ENCODE peak calls at places on chromosomes 4 and X, in ten cellular contexts. R is A549, C is sigmoid colon, S is lower leg skin, Z is HepG2, B is heart left ventricle, V is gastrocnemius medialis, U is upper lobe of left lung, G is uterus, Y is transverse colon. P is an unnamed sample.

GRCh38 chr4:40255722-40256281 is 59.0 kb downstream of the RHOH start:
- DNase-seq in R (peak; percentile 64), C (no peak), S (no peak), Z (peak; percentile 71), B (no peak), V (no peak), U (no peak), G (no peak), Y (no peak), P (no peak)

GRCh38 chrX:107483976-107484726 is 34.7 kb downstream of the FRMPD3 start:
- DNase-seq in R (no peak), C (no peak), S (no peak), Z (no peak), B (no peak), V (no peak), U (peak; percentile 58), G (peak; percentile 51), Y (no peak), P (no peak)

GRCh38 chr4:107837298-107837697 is 12.6 kb downstream of the SGMS2 start:
- DNase-seq in R (no peak), C (no peak), S (peak; percentile 36), Z (no peak), B (no peak), V (no peak), U (no peak), G (no peak), Y (peak; percentile 59), P (no peak)

GRCh38 chr4:7128651-7129050 is 60.8 kb upstream of the GRPEL1 start:
- DNase-seq in R (no peak), C (no peak), S (no peak), Z (no peak), B (no peak), V (no peak), U (no peak), G (no peak), Y (no peak), P (no peak)

GRCh38 chr4:154348657-154349056 is 142.9 kb downstream of the DCHS2 start:
- DNase-seq in R (no peak), C (no peak), S (no peak), Z (peak; percentile 1), B (no peak), V (no peak), U (no peak), G (no peak), Y (no peak), P (no peak)

GRCh38 chrX:69222103-69223090 is 57.1 kb upstream of the PJA1 start:
- DNase-seq in R (peak; percentile 79), C (peak; percentile 83), S (peak; percentile 53), Z (peak; percentile 31), B (peak; percentile 67), V (peak; percentile 5), U (no peak), G (peak; percentile 53), Y (peak; percentile 65), P (peak; percentile 60)

GRCh38 chrX:101287402-101287801 is 3.7 kb downstream of the TAF7L start:
- DNase-seq in R (peak; percentile 10), C (no peak), S (no peak), Z (peak; percentile 11), B (no peak), V (no peak), U (no peak), G (no peak), Y (no peak), P (no peak)

GRCh38 chr4:125011646-125012045 is 299.1 kb upstream of the ANKRD50 start:
- DNase-seq in R (no peak), C (no peak), S (no peak), Z (no peak), B (no peak), V (no peak), U (no peak), G (no peak), Y (no peak), P (no peak)

GRCh38 chr4:147599764-147600163 is 17.4 kb upstream of the TMEM184C start:
- DNase-seq in R (no peak), C (no peak), S (no peak), Z (no peak), B (no peak), V (no peak), U (no peak), G (no peak), Y (no peak), P (no peak)

GRCh38 chrX:49273181-49273727 is 3.7 kb downstream of the PPP1R3F start:
- DNase-seq in R (no peak), C (peak; percentile 13), S (no peak), Z (no peak), B (no peak), V (no peak), U (no peak), G (no peak), Y (no peak), P (no peak)
- H3K4me3 ChIP-seq in R (no peak overlapping the region), C (no peak overlapping the region), S (no peak overlapping the region), Z (no peak overlapping the region), B (no peak overlapping the region), V (no peak overlapping the region), U (no peak overlapping the region), G (no peak overlapping the region), Y (no peak overlapping the region), P (no peak overlapping the region)

DNA sequence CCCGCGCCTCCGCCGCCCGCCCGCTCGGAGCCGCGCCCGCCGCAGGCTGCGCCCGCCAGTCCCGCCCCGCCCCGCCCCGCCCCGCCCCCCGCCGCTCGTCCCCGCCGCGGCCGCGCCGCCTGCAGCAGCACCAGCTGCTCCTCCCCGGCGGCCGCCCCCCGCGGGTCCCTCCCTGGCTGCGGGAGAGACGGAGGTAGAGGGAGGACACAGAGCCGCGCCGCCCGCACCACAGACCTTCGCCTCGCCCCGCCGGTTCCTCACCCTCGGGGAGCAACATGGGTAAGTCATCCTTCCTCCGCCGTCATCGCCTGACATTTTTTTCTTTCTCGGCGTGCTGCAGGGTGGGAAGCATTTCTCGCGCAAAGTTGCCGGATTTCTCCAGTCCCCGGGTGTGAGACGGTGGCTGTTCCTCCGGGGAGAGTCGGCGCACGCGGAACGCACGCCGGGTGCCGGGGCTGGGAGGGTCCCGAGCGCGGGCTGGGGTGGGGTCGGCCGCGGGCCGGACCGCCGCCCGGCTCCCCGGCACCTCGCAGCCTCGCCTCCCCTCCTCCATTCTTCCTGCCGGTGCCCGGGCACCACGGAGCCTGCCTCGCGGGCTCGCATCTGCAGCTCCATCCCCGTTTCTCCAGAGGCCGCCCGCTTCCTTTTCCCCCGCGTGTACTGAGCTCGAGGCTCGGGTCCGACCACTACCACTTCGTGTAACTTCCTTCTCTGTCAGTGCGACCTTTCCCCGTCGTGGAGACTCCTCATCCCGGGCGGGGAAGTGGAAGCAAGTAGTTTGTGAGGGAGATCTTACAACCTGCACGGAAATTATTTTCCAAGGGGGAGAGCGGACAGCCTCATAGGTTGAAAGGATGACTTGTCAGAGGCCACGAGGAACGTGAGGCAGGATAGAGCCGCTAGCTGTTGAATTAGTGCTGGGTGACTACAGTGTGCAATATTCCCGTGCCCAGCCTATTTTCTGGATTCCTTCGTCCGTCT is at the start of gene RAP1GDS1:
- DNase-seq in R (peak; percentile 18), C (peak; percentile 78), S (peak; percentile 57), Z (peak; percentile 50), B (peak; percentile 56), V (peak; percentile 43), U (peak; percentile 97), G (peak; percentile 38), Y (peak; percentile 41), P (peak; percentile 20)
- TF ChIP-seq POLR2A in R (peak; percentile 57), C (peak; percentile 64), S (no peak), Z (peak; percentile 60), B (no peak), V (no peak), U (no peak), G (no peak), Y (no peak), P (no peak)

GRCh38 chrX:47217121-47217851 is 1.2 kb upstream of the CDK16 start:
- DNase-seq in R (peak; percentile 14), C (peak; percentile 80), S (peak; percentile 31), Z (peak; percentile 44), B (no peak), V (no peak), U (peak; percentile 81), G (peak; percentile 44), Y (no peak), P (peak; percentile 76)
- H3K4me3 ChIP-seq in R (peak overlapping the region; percentile 16), C (peak overlapping the region; percentile 97), S (no peak overlapping the region), Z (peak overlapping the region; percentile 54), B (peak overlapping the region; percentile 99), V (peak overlapping the region; percentile 39), U (peak overlapping the region; percentile 68), G (peak overlapping the region; percentile 87), Y (peak overlapping the region; percentile 36), P (peak overlapping the region; percentile 96)

DNA sequence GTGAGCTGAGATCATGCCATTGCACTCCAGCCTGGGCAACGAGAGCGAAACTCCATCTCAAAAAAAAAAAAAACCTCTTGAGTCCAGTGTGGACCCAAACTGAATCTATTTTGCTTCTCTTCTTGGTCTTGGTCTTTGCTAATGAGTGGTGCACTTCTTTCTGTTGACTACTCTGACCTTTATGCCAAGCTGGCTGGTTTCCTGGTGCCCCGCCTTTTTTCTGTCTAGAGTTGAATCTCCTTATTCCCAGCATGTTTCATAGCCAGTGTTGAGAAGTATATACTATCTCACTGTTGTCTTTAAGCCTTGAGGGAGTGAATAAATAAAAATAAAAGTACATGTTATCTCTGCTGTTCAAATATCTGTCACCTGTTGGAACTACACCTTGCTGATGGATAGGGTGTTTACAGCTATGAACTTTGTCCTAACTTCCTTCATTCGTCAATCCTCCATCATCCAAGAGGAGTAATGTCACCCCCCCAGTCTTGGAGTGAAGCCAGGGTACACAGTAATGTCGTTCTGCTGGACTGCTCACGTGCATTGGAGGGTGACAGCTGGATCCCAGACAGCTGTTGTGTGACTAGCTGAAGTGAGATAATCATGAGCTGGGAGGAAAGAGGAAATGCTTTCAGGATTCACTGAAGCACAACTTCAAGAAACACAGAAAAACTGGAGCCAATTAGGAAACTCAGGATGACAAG is 99.3 kb upstream of the PRKG2 start:
- DNase-seq in R (no peak), C (no peak), S (peak; percentile 17), Z (no peak), B (peak; percentile 72), V (no peak), U (no peak), G (no peak), Y (peak; percentile 97), P (no peak)
- TF ChIP-seq POLR2A in R (no peak), C (no peak), S (no peak), Z (no peak), B (no peak), V (no peak), U (no peak), G (no peak), Y (peak; percentile 17), P (no peak)

GRCh38 chr4:93480452-93480851 is 348.1 kb upstream of the ATOH1 start:
- DNase-seq in R (no peak), C (no peak), S (no peak), Z (no peak), B (no peak), V (no peak), U (no peak), G (no peak), Y (no peak), P (no peak)
- H3K4me3 ChIP-seq in R (no peak overlapping the region), C (no peak overlapping the region), S (no peak overlapping the region), Z (no peak overlapping the region), B (no peak overlapping the region), V (no peak overlapping the region), U (no peak overlapping the region), G (no peak overlapping the region), Y (no peak overlapping the region), P (no peak overlapping the region)

GRCh38 chr4:186191266-186192067 is at the start of gene CYP4V2:
- DNase-seq in R (peak; percentile 42), C (peak; percentile 91), S (peak; percentile 60), Z (peak; percentile 60), B (peak; percentile 90), V (peak; percentile 62), U (peak; percentile 96), G (peak; percentile 79), Y (peak; percentile 92), P (peak; percentile 30)
- TF ChIP-seq POLR2A in R (peak; percentile 21), C (peak; percentile 67), S (no peak), Z (peak; percentile 65), B (no peak), V (peak; percentile 32), U (no peak), G (peak; percentile 60), Y (peak; percentile 88), P (peak; percentile 43)